ENCODE peak calls at places on chromosomes 11 and 22, in six cellular contexts. N is astrocyte; V is brain microvascular endothelial cell; O is esophagus muscularis mucosa; J is CD4-positive, CD25-positive, alpha-beta regulatory T cell; I is left ventricle myocardium inferior. L is an unnamed sample. For H3K36me3, the result is how much of the 10 kb centered on the place peaks cover.

GRCh38 chr11:80362578-80362977 is 921.7 kb upstream of the TENM4 start:
- DNase-seq in N (no peak), I (no peak), V (no peak), J (no peak), O (no peak), L (no peak)

GRCh38 chr22:49436056-49436455 is 391.6 kb downstream of the BRD1 start:
- DNase-seq in V (no peak), O (no peak), N (no peak), I (no peak), J (no peak), L (no peak)

GRCh38 chr22:45226681-45227186 is 14.0 kb downstream of the KIAA0930 start:
- DNase-seq in I (no peak), V (no peak), J (no peak), N (no peak), O (no peak), L (peak)

GRCh38 chr22:23233084-23233501 is 52.8 kb downstream of the BCR start:
- DNase-seq in N (peak), O (no peak), J (no peak), I (peak), V (no peak), L (no peak)

GRCh38 chr11:57255618-57256017 is 18.6 kb upstream of the APLNR start:
- DNase-seq in I (no peak), N (no peak), O (no peak), J (no peak), V (peak), L (no peak)

GRCh38 chr11:76453248-76453647 is 8.4 kb downstream of the EMSY start:
- DNase-seq in I (no peak), V (no peak), J (no peak), O (no peak), N (no peak), L (peak)

GRCh38 chr11:114080219-114080618 is 20.7 kb downstream of the ZBTB16 start:
- DNase-seq in I (peak), N (no peak), J (no peak), O (no peak), V (no peak), L (no peak)

GRCh38 chr22:30191049-30191701 is 55.4 kb downstream of the LIF start:
- DNase-seq in N (peak), O (no peak), V (no peak), J (no peak), I (no peak), L (no peak)

GRCh38 chr11:130092661-130093060 is 23.0 kb downstream of the APLP2 start:
- DNase-seq in I (no peak), V (no peak), O (no peak), J (no peak), N (no peak), L (no peak)

GRCh38 chr11:10770626-10771254 is 19.7 kb downstream of the CTR9 start:
- DNase-seq in J (peak), N (peak), V (peak), I (peak), O (no peak), L (peak)

GRCh38 chr11:113265343-113265742 is 49.0 kb upstream of the TTC12 start:
- DNase-seq in N (no peak), J (no peak), V (no peak), O (no peak), I (no peak), L (no peak)

GRCh38 chr11:34585870-34586654 is 34.8 kb upstream of the EHF start:
- DNase-seq in I (no peak), N (peak), V (peak), O (no peak), J (peak), L (no peak)
- H3K4me3 ChIP-seq in I (peak), N (no peak), V (peak), O (no peak), J (no peak), L (no peak)

DNA sequence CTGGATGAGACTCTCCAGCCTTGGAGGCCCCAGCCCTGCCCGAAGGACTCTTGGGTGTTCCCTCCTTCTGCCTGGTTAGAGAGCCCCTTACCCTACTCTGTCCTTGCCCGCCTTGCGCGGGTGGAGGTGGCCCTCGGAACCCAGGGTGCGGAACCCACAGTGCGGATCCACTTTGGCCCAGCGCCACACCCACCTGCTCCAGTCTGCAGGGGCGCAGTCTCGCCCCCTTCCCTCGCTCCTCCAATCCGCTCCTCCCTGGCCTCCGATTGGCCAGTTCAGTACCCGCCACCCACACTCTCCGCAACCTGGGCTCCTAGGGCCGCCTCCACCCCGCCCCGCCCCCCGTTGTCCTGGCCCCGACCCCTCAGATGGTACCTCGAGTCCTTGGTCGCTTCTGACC is 2.4 kb downstream of the CAPN1 start:
- DNase-seq in V (no peak), O (no peak), J (no peak), I (no peak), N (no peak), L (no peak)
- H3K36me3 ChIP-seq in V (under half), O (under half), J (under half), I (under half), N (under half), L (under half)

GRCh38 chr11:69475866-69476714 is 5.4 kb upstream of the LINC01488 start:
- DNase-seq in V (no peak), J (no peak), I (peak), O (no peak), N (no peak), L (peak)
- H3K4me3 ChIP-seq in V (no peak), J (no peak), I (no peak), O (no peak), N (no peak), L (no peak)

GRCh38 chr22:41339823-41340222 is 38.5 kb downstream of the ZC3H7B start:
- DNase-seq in O (no peak), J (no peak), N (no peak), V (no peak), I (no peak), L (no peak)
- H3K36me3 ChIP-seq in O (half or more), J (under half), N (under half), V (under half), I (half or more), L (under half)

DNA sequence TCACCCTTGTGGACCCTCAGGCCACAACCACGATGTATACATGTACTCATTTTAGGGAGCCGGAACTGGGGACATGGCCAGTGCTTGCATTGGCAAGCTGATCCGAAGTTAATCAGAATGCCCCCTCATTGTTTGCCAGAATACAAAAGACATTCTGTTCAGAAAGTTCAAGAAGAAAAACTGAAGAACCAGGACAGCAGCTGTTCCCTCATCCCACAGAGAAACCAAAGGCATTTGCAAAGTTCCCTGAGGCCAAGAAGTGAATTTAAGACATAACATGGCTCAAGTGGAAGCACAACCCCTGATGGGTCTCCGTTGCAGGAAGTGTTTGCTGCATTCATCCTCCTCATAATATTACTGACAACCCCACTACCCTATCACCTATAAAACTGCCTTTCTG is 101.8 kb upstream of the AKIP1 start:
- DNase-seq in J (no peak), I (no peak), O (no peak), N (no peak), V (no peak), L (no peak)
- H3K4me3 ChIP-seq in J (no peak), I (peak), O (peak), N (peak), V (peak), L (no peak)